ENCODE peak calls at places on chromosomes 1 and 21, in four cellular contexts. V is IMR-90, X is fibroblast of lung, O is brain microvascular endothelial cell. D is an unnamed sample.

GRCh38 chr21:38438476-38438893 is 59.8 kb downstream of the ERG start:
- DNase-seq in V (peak), O (peak), X (peak), D (peak)

GRCh38 chr1:28290851-28291250 is 31.5 kb downstream of the SESN2 start:
- DNase-seq in V (no peak), X (no peak), O (no peak), D (no peak)

GRCh38 chr21:38839683-38840286 is 34.1 kb downstream of the ETS2 start:
- DNase-seq in O (peak), V (peak), X (peak), D (peak)

GRCh38 chr1:211648336-211648735 is 27.1 kb downstream of the NEK2 start:
- DNase-seq in V (peak), X (peak), O (no peak), D (no peak)

GRCh38 chr1:176850871-176851270 is 313.6 kb downstream of the ASTN1 start:
- DNase-seq in V (no peak), X (no peak), O (no peak), D (no peak)

GRCh38 chr1:212010004-212010403 is 25.4 kb downstream of the INTS7 start:
- DNase-seq in O (no peak), V (peak), X (no peak), D (no peak)

GRCh38 chr1:36344395-36344680 is 20.9 kb upstream of the EVA1B start:
- DNase-seq in X (no peak), O (no peak), V (no peak), D (no peak)

GRCh38 chr1:240619901-240620621 is 8.1 kb upstream of the GREM2 start:
- DNase-seq in V (no peak), X (no peak), O (no peak), D (no peak)

GRCh38 chr1:18890704-18891103 is 11.7 kb downstream of the ALDH4A1 start:
- DNase-seq in O (no peak), X (peak), V (peak), D (no peak)

GRCh38 chr1:77412069-77412793 is 130.4 kb downstream of the AK5 start:
- DNase-seq in X (peak), V (peak), O (no peak), D (peak)

GRCh38 chr1:21669287-21670058 is at the start of gene RAP1GAP:
- DNase-seq in X (no peak), O (no peak), V (no peak), D (no peak)

GRCh38 chr1:15370781-15371467 is 38.8 kb upstream of the EFHD2 start:
- DNase-seq in V (peak), X (no peak), O (no peak), D (no peak)

GRCh38 chr21:45875881-45876280 is 105.7 kb upstream of the COL6A1 start:
- DNase-seq in X (no peak), O (no peak), V (no peak), D (no peak)

GRCh38 chr1:116111196-116112021 is at the start of gene MAB21L3:
- DNase-seq in V (no peak), X (no peak), O (no peak), D (no peak)

GRCh38 chr1:8911416-8912309 is 33.2 kb upstream of the ENO1 start:
- DNase-seq in O (no peak), V (no peak), X (no peak), D (no peak)

GRCh38 chr1:205064301-205064700 is 20.0 kb downstream of the TMEM81 start:
- DNase-seq in O (no peak), V (no peak), X (no peak), D (no peak)

GRCh38 chr1:221881805-221882581 is 140.1 kb upstream of the DUSP10 start:
- DNase-seq in V (no peak), O (no peak), X (no peak), D (no peak)

GRCh38 chr1:17319561-17320350 is 11.8 kb downstream of the PADI4 start:
- DNase-seq in O (no peak), X (no peak), V (no peak), D (no peak)

GRCh38 chr21:22421416-22422190 is 1423.4 kb downstream of the NCAM2 start:
- DNase-seq in V (no peak), O (no peak), X (no peak), D (no peak)

GRCh38 chr1:164087893-164088292 is 471.1 kb upstream of the PBX1 start:
- DNase-seq in X (no peak), V (no peak), O (no peak), D (no peak)

GRCh38 chr1:202697038-202697437 is 13.2 kb downstream of the SYT2 start:
- DNase-seq in X (no peak), V (no peak), O (no peak), D (no peak)

GRCh38 chr1:115641762-115642167 is at the start of gene VANGL1:
- DNase-seq in X (peak), V (peak), O (peak), D (no peak)

GRCh38 chr1:59079434-59080135 is 217.3 kb upstream of the FGGY start:
- DNase-seq in X (peak), O (no peak), V (peak), D (no peak)

GRCh38 chr1:65606426-65606825 is 186.0 kb downstream of the LEPR start:
- DNase-seq in V (no peak), X (no peak), O (peak), D (no peak)

GRCh38 chr1:17948594-17948993 is 159.0 kb upstream of the IGSF21 start:
- DNase-seq in V (no peak), O (no peak), X (no peak), D (no peak)

GRCh38 chr1:69518991-69519390 is 48.7 kb upstream of the LRRC7 start:
- DNase-seq in O (no peak), V (no peak), X (no peak), D (no peak)

GRCh38 chr1:229229137-229229720 is 41.7 kb upstream of the RAB4A start:
- DNase-seq in X (peak), V (no peak), O (no peak), D (no peak)

GRCh38 chr1:240652554-240652953 is 40.6 kb upstream of the GREM2 start:
- DNase-seq in O (no peak), V (no peak), X (no peak), D (no peak)

GRCh38 chr1:94903318-94904009 is 23.4 kb downstream of the CNN3 start:
- DNase-seq in X (peak), V (peak), O (no peak), D (no peak)

GRCh38 chr1:219062161-219062560 is 111.5 kb upstream of the LYPLAL1 start:
- DNase-seq in X (peak), O (no peak), V (no peak), D (peak)

GRCh38 chr1:203202431-203203245 is 16.1 kb upstream of the CHI3L1 start:
- DNase-seq in O (peak), X (peak), V (peak), D (peak)

GRCh38 chr1:16149702-16150488 is 6.0 kb downstream of the EPHA2 start:
- DNase-seq in V (no peak), O (no peak), X (no peak), D (no peak)

GRCh38 chr1:228109962-228110488 is 926 bp upstream of the MRPL55 start:
- DNase-seq in V (peak), O (no peak), X (peak), D (no peak)

GRCh38 chr1:5286244-5286643 is 631.8 kb downstream of the AJAP1 start:
- DNase-seq in O (no peak), X (no peak), V (no peak), D (no peak)

GRCh38 chr1:59410457-59410856 is 113.6 kb downstream of the FGGY start:
- DNase-seq in X (no peak), V (no peak), O (no peak), D (no peak)

GRCh38 chr1:22204989-22205913 is 62.4 kb upstream of the WNT4 start:
- DNase-seq in O (no peak), V (no peak), X (no peak), D (no peak)

DNA sequence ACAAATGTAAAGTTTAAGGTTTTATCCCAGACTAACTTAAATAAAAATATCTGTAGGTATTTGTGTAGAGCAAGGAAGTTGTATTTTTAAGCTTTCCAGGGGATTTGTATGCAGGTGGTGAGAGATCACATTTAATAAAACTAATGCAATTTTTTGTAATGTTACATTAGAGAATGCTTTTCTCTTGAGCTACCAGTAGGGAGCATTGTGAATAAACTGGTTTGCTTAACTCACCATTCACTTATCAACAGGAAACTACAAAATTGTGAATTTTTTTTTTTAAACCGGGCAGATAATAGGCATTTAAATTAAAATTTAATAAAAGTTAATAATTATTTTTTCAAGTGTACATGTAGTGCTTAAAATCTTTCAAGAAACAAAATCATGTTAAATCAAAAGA is 78.6 kb downstream of the IVNS1ABP start:
- DNase-seq in O (no peak), V (peak), X (peak), D (no peak)
- TF ChIP-seq CTCF in O (peak), V (peak), X (peak), D (peak)

GRCh38 chr1:24318988-24319863 is at the start of gene GRHL3:
- DNase-seq in O (no peak), X (peak), V (no peak), D (no peak)
- H3K4me3 ChIP-seq in O (no peak), X (peak), V (no peak), D (no peak)

GRCh38 chr1:11272842-11273594 is at the start of gene UBIAD1:
- DNase-seq in V (peak), O (peak), X (peak), D (peak)
- TF ChIP-seq CTCF in V (peak), O (no peak), X (peak), D (no peak)

GRCh38 chr1:109252893-109253802 is 3.8 kb downstream of the CELSR2 start:
- DNase-seq in V (no peak), O (no peak), X (peak), D (no peak)
- H3K4me3 ChIP-seq in V (no peak), O (no peak), X (no peak), D (no peak)

GRCh38 chr1:12150456-12151200 is 16.2 kb upstream of the TNFRSF1B start:
- DNase-seq in O (no peak), V (no peak), X (no peak), D (no peak)

GRCh38 chr1:12152106-12152891 is 14.5 kb upstream of the TNFRSF1B start:
- DNase-seq in X (no peak), V (no peak), O (no peak), D (no peak)

GRCh38 chr1:12155328-12155727 is 11.5 kb upstream of the TNFRSF1B start:
- DNase-seq in O (no peak), X (no peak), V (no peak), D (no peak)

GRCh38 chr1:12151465-12151864 is 15.3 kb upstream of the TNFRSF1B start:
- DNase-seq in V (no peak), O (no peak), X (no peak), D (no peak)

GRCh38 chr1:12153181-12153785 is 13.5 kb upstream of the TNFRSF1B start:
- DNase-seq in V (peak), O (peak), X (peak), D (peak)
- TF ChIP-seq CTCF in V (no peak), O (no peak), X (no peak), D (no peak)

GRCh38 chr1:2558861-2559260 is 2.7 kb downstream of the TNFRSF14 start:
- DNase-seq in X (no peak), V (no peak), O (no peak), D (no peak)

GRCh38 chr1:2556277-2557145 is at the start of gene TNFRSF14:
- DNase-seq in V (peak), X (peak), O (peak), D (no peak)

GRCh38 chr1:2558030-2558400 is 1.8 kb downstream of the TNFRSF14 start:
- DNase-seq in O (no peak), V (no peak), X (no peak), D (no peak)

GRCh38 chr1:2558420-2558819 is 2.2 kb downstream of the TNFRSF14 start:
- DNase-seq in V (no peak), O (no peak), X (no peak), D (no peak)

GRCh38 chr1:2557146-2558029 is 1.2 kb downstream of the TNFRSF14 start:
- DNase-seq in O (no peak), X (no peak), V (no peak), D (no peak)
- H3K4me3 ChIP-seq in O (no peak), X (no peak), V (no peak), D (peak)

GRCh38 chr21:41374177-41374712 is 12.4 kb downstream of the MX2 start:
- DNase-seq in O (no peak), V (no peak), X (no peak), D (no peak)
- TF ChIP-seq CTCF in O (no peak), V (no peak), X (no peak), D (no peak)

GRCh38 chr1:182700351-182700709 is 15.9 kb upstream of the RGS8 start:
- DNase-seq in V (no peak), O (no peak), X (peak), D (no peak)
- H3K4me3 ChIP-seq in V (no peak), O (no peak), X (no peak), D (no peak)

D was measured in AG09309.